ENCODE peak calls at places on chromosome 1, in five cellular contexts. P, N, R, W and K are unnamed samples.

GRCh38 chr1:151993734-151994496 is at the start of gene S100A10:
- DNase-seq in P (no peak), N (peak), R (peak), W (no peak), K (peak)

GRCh38 chr1:111747282-111747734 is 8.1 kb upstream of the INKA2 start:
- DNase-seq in P (peak), N (peak), R (peak), W (no peak), K (peak)

GRCh38 chr1:46254668-46255067 is 7.1 kb downstream of the RAD54L start:
- DNase-seq in P (no peak), N (no peak), R (no peak), W (no peak), K (no peak)

GRCh38 chr1:4379451-4380175 is 274.8 kb upstream of the AJAP1 start:
- DNase-seq in P (peak), N (no peak), R (peak), W (no peak), K (no peak)

GRCh38 chr1:95278173-95278988 is 44.4 kb downstream of the RWDD3 start:
- DNase-seq in P (no peak), N (no peak), R (no peak), W (no peak), K (no peak)

GRCh38 chr1:29708818-29709710 is 472.7 kb downstream of the PTPRU start:
- DNase-seq in P (peak), N (peak), R (no peak), W (peak), K (no peak)

GRCh38 chr1:162011337-162012012 is 12.2 kb downstream of the OLFML2B start:
- DNase-seq in P (no peak), N (peak), R (no peak), W (peak), K (peak)

GRCh38 chr1:197320991-197321531 is 53.0 kb downstream of the CRB1 start:
- DNase-seq in P (peak), N (peak), R (no peak), W (peak), K (peak)

GRCh38 chr1:27147842-27148518 is 6.9 kb downstream of the SLC9A1 start:
- DNase-seq in P (no peak), N (no peak), R (no peak), W (no peak), K (no peak)

GRCh38 chr1:89910780-89911179 is 84.1 kb upstream of the ZNF326 start:
- DNase-seq in P (peak), N (peak), R (no peak), W (peak), K (no peak)

GRCh38 chr1:150146853-150147542 is 2.7 kb upstream of the PLEKHO1 start:
- DNase-seq in P (no peak), N (no peak), R (no peak), W (no peak), K (no peak)
- H3K4me3 ChIP-seq in P (no peak), N (no peak), R (no peak), W (no peak), K (no peak)

GRCh38 chr1:78045850-78046778 is at the start of gene GIPC2:
- DNase-seq in P (no peak), N (peak), R (no peak), W (no peak), K (peak)

GRCh38 chr1:78043436-78043835 is 2.3 kb upstream of the GIPC2 start:
- DNase-seq in P (no peak), N (peak), R (no peak), W (no peak), K (no peak)

GRCh38 chr1:78044796-78045599 is 768 bp upstream of the GIPC2 start:
- DNase-seq in P (no peak), N (no peak), R (no peak), W (no peak), K (no peak)

GRCh38 chr1:78047131-78047530 is 1.4 kb downstream of the GIPC2 start:
- DNase-seq in P (no peak), N (no peak), R (no peak), W (no peak), K (no peak)

GRCh38 chr1:78045600-78045849 is 241 bp upstream of the GIPC2 start:
- DNase-seq in P (no peak), N (no peak), R (no peak), W (no peak), K (no peak)
- H3K4me3 ChIP-seq in P (peak), N (peak), R (peak), W (peak), K (peak)

DNA sequence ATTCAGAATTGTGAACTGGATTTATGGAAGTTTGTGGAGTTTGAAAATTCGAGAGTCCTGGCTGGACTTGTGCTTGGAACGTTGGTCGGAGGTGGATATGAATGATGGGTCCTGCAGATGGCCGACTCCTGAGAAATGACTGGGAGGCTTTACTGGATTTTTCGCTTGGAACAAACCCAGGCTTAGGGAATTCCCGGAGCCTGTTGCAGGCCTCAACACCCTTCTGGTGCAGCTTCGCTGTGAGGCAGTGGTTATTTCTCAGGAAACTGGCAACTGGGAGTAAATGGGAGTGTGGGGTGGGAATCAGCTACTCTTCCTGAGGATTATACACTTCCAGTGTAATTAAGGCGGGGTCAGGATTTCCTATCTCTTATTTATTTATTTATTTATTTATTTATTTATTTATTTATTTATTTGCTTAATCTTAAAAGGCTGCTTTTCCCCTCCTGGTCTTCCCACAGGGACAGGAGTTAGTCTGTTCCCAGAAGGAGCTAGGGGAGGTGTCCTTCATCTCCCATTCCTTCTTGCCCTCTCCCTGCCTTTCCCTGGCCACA is 21.1 kb downstream of the MAPKAPK2 start:
- DNase-seq in P (no peak), N (no peak), R (no peak), W (no peak), K (no peak)
- H3K4me3 ChIP-seq in P (no peak), N (no peak), R (no peak), W (peak), K (no peak)

GRCh38 chr1:226662704-226663326 is 76.3 kb downstream of the ITPKB start:
- DNase-seq in P (peak), N (peak), R (peak), W (peak), K (peak)
- H3K4me3 ChIP-seq in P (no peak), N (no peak), R (peak), W (no peak), K (no peak)

DNA sequence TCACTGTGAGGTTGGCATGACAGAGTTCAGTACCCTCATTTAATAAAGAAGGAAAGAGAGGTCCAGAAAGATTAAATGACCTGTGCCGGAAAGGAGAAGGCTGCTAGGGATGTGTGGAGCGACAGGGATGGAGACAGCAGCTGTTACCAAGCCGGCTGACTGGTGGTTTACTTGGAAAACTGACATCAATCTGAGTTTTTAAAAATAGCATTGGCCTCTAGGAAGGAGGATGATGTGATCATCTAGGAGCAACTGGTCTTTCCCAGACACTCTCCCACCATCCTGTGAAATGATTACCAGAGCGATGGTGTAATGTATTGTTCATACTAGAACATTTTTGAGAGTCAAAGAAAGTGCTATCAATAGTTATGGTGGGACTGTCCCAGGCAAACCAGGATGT is 154.4 kb downstream of the ZSCAN20 start:
- DNase-seq in P (no peak), N (no peak), R (no peak), W (no peak), K (no peak)
- H3K4me3 ChIP-seq in P (no peak), N (no peak), R (no peak), W (no peak), K (no peak)

GRCh38 chr1:200245492-200245891 is 164.3 kb downstream of the ZNF281 start:
- DNase-seq in P (peak), N (peak), R (no peak), W (no peak), K (peak)

GRCh38 chr1:200238311-200238710 is 171.5 kb downstream of the ZNF281 start:
- DNase-seq in P (no peak), N (peak), R (no peak), W (no peak), K (no peak)

GRCh38 chr1:200240655-200241054 is 169.2 kb downstream of the ZNF281 start:
- DNase-seq in P (no peak), N (no peak), R (no peak), W (no peak), K (peak)

GRCh38 chr1:200243042-200243437 is 166.8 kb downstream of the ZNF281 start:
- DNase-seq in P (no peak), N (peak), R (no peak), W (no peak), K (no peak)

DNA sequence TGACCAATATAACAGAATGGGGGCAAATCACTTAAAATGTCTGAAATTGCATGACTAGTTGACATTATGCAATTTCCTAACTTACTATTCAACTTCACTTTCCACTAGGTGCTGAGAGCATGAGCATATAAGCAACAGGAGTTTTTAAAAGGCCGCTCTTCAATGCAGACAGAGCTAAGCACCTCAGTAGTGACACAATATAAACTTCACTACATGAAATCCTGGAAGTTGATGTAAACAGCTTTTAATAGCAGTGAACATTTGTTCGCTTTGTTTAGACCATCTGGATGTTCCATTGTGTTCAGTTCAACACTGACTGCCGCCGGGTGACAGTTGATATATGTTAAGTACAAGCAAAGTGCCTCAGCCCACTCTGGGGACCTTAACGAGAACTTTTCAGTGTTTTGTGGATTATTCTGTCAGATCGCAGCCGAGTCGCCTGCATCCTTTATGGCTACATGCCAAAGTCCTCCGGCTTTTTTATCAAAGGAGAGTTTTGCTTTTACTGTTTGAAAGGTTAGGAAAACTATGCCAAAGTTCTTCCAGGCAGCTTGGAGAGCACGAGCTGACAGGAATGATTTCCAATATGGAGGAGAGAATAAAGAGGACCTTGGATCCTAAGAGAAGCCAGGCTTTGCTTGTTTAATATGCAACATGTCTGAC is 167.3 kb downstream of the ZNF281 start:
- DNase-seq in P (no peak), N (peak), R (no peak), W (no peak), K (no peak)
- H3K4me3 ChIP-seq in P (no peak), N (peak), R (no peak), W (no peak), K (peak)

DNA sequence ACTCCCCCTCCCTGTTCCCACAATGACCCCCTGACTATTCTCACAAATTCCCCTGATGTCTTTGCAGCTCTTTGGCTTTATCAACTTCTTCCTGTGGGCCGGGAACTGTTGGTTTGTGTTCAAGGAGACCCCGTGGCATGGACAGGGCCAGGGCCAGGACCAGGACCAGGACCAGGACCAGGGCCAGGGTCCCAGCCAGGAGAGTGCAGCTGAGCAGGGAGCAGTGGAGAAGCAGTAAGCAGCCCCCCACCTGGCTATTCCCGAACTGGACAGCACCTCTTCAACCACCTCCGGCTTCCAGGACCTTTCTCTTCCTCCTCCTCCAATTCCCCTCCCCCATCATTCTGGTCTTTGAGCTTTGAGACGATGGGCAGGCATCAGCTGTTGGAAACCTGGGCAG is 4.4 kb upstream of the ATXN7L2 start:
- DNase-seq in P (no peak), N (no peak), R (no peak), W (no peak), K (no peak)
- H3K4me3 ChIP-seq in P (no peak), N (no peak), R (no peak), W (no peak), K (no peak)

DNA sequence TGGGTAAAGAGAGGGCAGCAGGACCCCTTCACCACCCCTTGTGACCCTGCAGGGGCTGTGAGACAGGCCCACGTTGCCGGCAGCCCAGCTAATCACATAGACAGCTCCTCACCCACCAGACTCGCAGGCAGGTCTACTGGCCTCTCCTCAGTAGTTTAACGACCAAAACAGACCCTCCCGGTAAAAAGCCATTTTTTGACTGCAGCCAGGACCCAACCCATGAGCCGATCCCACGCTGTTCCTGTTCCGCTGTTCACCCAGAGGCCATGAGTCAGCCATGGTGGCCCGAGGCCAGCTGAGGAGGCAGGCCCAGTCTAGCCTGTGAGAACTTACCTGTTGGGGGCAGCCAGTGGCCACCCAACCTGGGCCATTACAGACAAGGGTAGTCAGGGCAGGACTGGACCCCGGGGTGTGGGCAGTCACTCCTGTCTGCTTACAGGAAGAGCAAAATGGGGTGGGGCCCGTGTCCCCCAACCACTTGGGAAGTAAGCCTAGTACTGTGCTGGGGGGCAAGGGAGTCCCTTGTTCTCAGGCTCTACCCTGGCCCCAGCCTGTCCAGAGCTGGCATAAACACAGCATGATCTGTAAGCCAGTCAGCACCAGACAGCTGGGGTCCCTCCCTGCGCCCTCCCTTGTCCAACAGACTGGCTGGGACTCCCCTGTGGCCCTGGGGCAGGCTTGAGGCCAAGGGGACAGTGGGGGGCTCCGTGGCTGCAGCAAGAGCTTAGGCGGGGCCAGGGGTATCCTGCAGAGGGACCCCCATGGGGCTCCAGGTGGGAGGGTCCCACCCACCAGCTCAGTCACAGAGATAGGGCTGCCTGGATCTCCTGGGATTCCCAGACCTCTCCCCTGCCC is 61.9 kb downstream of the WNT9A start:
- DNase-seq in P (peak), N (peak), R (no peak), W (no peak), K (peak)
- H3K4me3 ChIP-seq in P (no peak), N (no peak), R (no peak), W (no peak), K (no peak)

DNA sequence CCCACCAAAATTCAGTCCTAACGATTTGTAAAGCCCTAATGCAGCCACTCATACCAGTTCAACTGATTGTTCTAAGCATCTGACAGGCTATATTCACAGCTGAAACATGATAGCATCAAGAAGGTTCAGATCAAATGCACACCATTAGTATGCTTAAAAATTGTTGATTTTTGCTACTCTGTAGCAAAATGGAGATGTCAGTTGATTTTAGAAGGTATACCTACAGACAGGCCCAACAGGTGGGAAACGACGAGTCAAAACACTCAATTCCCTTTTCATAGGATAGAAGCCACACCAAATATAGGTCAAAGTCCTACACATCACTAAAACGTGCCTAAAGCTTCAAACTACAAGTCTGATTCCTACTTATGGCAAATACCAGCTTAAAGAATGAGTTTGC is 6.7 kb downstream of the SFPQ start:
- DNase-seq in P (no peak), N (no peak), R (no peak), W (no peak), K (no peak)
- H3K4me3 ChIP-seq in P (no peak), N (no peak), R (no peak), W (no peak), K (no peak)

GRCh38 chr1:179814513-179814838 is 63.1 kb downstream of the TOR1AIP2 start:
- DNase-seq in P (no peak), N (no peak), R (no peak), W (no peak), K (peak)
- H3K4me3 ChIP-seq in P (peak), N (peak), R (peak), W (peak), K (peak)